ENCODE peak calls at places on chromosomes 11 and 22, in eight cellular contexts. M is CD8-positive, alpha-beta T cell; P is foreskin keratinocyte; S is GM12865; E is mucosa of descending colon; K is NB4; Y is fibroblast of mammary gland; F is tibial artery. B is an unnamed sample.

GRCh38 chr22:46823654-46824053 is 61.2 kb downstream of the TBC1D22A start:
- DNase-seq in M (no peak), P (no peak), S (no peak), E (no peak), K (no peak), Y (no peak), F (no peak), B (no peak)

GRCh38 chr11:2975594-2975993 is 16.5 kb downstream of the NAP1L4 start:
- DNase-seq in M (peak; percentile 36), P (no peak), S (peak; percentile 65), E (no peak), K (peak; percentile 60), Y (peak; percentile 60), F (no peak), B (peak; percentile 62)

GRCh38 chr22:23391022-23391421 is 189.1 kb downstream of the IGLL1 start:
- DNase-seq in M (no peak), P (no peak), S (no peak), E (no peak), K (no peak), Y (no peak), F (no peak), B (no peak)

GRCh38 chr11:130675456-130675855 is 227.0 kb downstream of the ADAMTS15 start:
- DNase-seq in M (no peak), P (no peak), S (no peak), E (no peak), K (peak; percentile 47), Y (peak; percentile 93), F (peak; percentile 95), B (no peak)

GRCh38 chr22:40635940-40636379 is 559 bp downstream of the MRTFA start:
- DNase-seq in M (no peak), P (no peak), S (peak; percentile 18), E (peak; percentile 18), K (no peak), Y (no peak), F (no peak), B (no peak)

GRCh38 chr11:125626381-125626950 is 1.5 kb downstream of the CHEK1 start:
- DNase-seq in M (peak; percentile 2), P (no peak), S (peak; percentile 66), E (peak; percentile 39), K (no peak), Y (no peak), F (no peak), B (no peak)

GRCh38 chr22:26590525-26590858 is 560 bp upstream of the TPST2 start:
- DNase-seq in M (no peak), P (no peak), S (no peak), E (no peak), K (no peak), Y (peak; percentile 13), F (no peak), B (no peak)

GRCh38 chr11:89175796-89176195 is 1.9 kb upstream of the TYR start:
- DNase-seq in M (no peak), P (no peak), S (no peak), E (no peak), K (peak; percentile 48), Y (no peak), F (no peak), B (no peak)

GRCh38 chr11:126317681-126318641 is 14.1 kb downstream of the DCPS start:
- DNase-seq in M (no peak), P (no peak), S (peak; percentile 52), E (peak; percentile 40), K (peak; percentile 85), Y (peak; percentile 93), F (peak; percentile 85), B (peak; percentile 44)

GRCh38 chr11:77236901-77237300 is 64.6 kb downstream of the GDPD4 start:
- DNase-seq in M (no peak), P (no peak), S (no peak), E (no peak), K (no peak), Y (peak; percentile 55), F (no peak), B (no peak)

GRCh38 chr11:107706531-107706930 is 5.3 kb downstream of the SLN start:
- DNase-seq in M (no peak), P (no peak), S (no peak), E (no peak), K (no peak), Y (peak; percentile 28), F (no peak), B (no peak)

GRCh38 chr11:59545179-59546020 is 34.1 kb downstream of the OR4D9 start:
- DNase-seq in M (no peak), P (no peak), S (no peak), E (no peak), K (peak; percentile 90), Y (peak; percentile 90), F (no peak), B (peak; percentile 93)

GRCh38 chr11:13238879-13239514 is 38.6 kb upstream of the BMAL1 start:
- DNase-seq in M (peak; percentile 39), P (peak; percentile 32), S (peak; percentile 60), E (peak; percentile 77), K (peak; percentile 57), Y (peak; percentile 62), F (no peak), B (peak; percentile 72)

GRCh38 chr22:43110927-43111623 is 525 bp downstream of the BIK start:
- DNase-seq in M (peak; percentile 25), P (peak; percentile 25), S (peak; percentile 74), E (peak; percentile 72), K (peak; percentile 46), Y (no peak), F (no peak), B (peak; percentile 50)

GRCh38 chr11:46868912-46869311 is 22.8 kb upstream of the CKAP5 start:
- DNase-seq in M (no peak), P (no peak), S (no peak), E (no peak), K (no peak), Y (no peak), F (no peak), B (no peak)

GRCh38 chr11:117959438-117960149 is 26.6 kb upstream of the IL10RA start:
- DNase-seq in M (no peak), P (no peak), S (no peak), E (no peak), K (peak; percentile 71), Y (no peak), F (no peak), B (no peak)
- TF ChIP-seq CTCF in M (no peak), P (no peak), S (no peak), E (no peak), K (no peak), Y (no peak), F (no peak), B (no peak)

GRCh38 chr22:35683560-35683959 is 34.1 kb upstream of the APOL5 start:
- DNase-seq in M (no peak), P (no peak), S (no peak), E (no peak), K (no peak), Y (no peak), F (no peak), B (no peak)

GRCh38 chr22:35686298-35686697 is 31.4 kb upstream of the APOL5 start:
- DNase-seq in M (no peak), P (no peak), S (peak; percentile 45), E (no peak), K (peak; percentile 62), Y (no peak), F (no peak), B (no peak)

GRCh38 chr22:35685731-35686130 is 31.9 kb upstream of the APOL5 start:
- DNase-seq in M (no peak), P (no peak), S (no peak), E (no peak), K (no peak), Y (peak; percentile 56), F (no peak), B (no peak)

GRCh38 chr22:35684732-35685131 is 32.9 kb upstream of the APOL5 start:
- DNase-seq in M (no peak), P (no peak), S (no peak), E (no peak), K (no peak), Y (no peak), F (no peak), B (no peak)

DNA sequence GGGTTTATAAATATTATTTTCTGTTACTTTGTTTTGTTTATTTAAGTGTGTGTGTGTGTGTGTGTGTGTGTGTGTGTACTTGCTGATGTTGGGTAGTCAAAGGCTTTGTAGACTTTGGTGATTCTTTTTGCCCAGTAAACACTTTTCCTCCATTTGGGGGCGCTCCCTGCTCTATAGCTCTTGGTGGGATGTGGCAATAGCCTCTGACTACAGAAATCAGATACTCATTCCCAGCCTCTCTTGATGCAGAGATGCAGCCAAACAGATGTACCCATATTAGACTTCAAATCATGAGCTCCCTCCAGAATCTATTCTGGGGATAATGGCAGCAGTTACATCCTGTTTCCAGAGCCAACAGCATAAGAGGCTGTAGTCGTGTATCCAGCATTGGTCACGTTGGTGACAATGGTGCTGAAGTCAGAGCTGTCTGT is 33.4 kb upstream of the APOL5 start:
- DNase-seq in M (no peak), P (no peak), S (peak; percentile 24), E (peak; percentile 28), K (peak; percentile 11), Y (peak; percentile 66), F (no peak), B (peak; percentile 39)
- TF ChIP-seq CTCF in M (no peak), P (peak; percentile 47), S (peak; percentile 8), E (no peak), K (peak; percentile 4), Y (peak; percentile 42), F (no peak), B (no peak)

DNA sequence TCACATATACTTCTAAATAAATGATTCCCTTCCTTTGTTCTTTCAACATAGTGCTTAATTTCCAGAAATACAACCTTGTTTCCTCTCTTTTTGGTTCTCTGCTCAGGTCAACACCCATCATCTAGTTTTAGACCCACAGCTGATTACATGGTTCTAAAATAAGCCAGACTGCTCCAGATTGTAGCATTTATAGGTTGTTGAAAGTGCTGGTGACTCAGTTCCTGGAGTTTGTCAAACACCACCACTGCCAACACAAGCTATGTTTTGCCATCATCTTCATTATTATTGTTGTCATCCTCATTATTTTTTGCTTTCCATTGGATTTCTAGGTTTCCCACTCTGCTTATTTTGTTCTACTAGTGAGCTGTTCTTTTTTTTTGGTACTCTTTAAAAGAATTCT is 22.3 kb upstream of the MMP20 start:
- DNase-seq in M (no peak), P (no peak), S (no peak), E (no peak), K (no peak), Y (no peak), F (no peak), B (no peak)
- TF ChIP-seq CTCF in M (no peak), P (no peak), S (no peak), E (no peak), K (no peak), Y (no peak), F (no peak), B (no peak)

DNA sequence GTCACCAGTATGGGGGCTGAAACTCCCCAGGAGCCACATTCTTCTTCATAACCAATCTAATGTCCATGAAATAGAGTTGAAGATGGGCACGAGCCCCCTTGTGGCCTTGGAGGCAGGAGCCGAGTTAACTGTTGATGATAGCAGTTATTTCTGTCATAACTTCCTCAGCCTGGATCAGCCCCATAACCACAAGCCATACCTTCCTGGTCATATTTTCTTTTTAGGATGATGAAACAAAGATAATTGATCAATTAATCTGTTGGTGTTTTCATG is 65.0 kb upstream of the TTC12 start:
- DNase-seq in M (no peak), P (no peak), S (no peak), E (no peak), K (peak; percentile 53), Y (peak; percentile 5), F (no peak), B (peak; percentile 13)
- TF ChIP-seq CTCF in M (no peak), P (peak; percentile 37), S (no peak), E (no peak), K (peak; percentile 38), Y (peak; percentile 23), F (no peak), B (no peak)

B was measured in MCF 10A.